ENCODE peak calls at places on chromosomes 6 and 20, in five cellular contexts. W is SK-N-SH, M is neural progenitor cell, B is HCT116, A is MM.1S. Q is an unnamed sample.

GRCh38 chr20:20010639-20011500 is 6.3 kb upstream of the NAA20 start:
- DNase-seq in W (no peak), M (no peak), B (no peak), A (no peak), Q (peak)

GRCh38 chr6:132526461-132526860 is 11.6 kb upstream of the TAAR9 start:
- DNase-seq in W (no peak), M (no peak), B (no peak), A (no peak), Q (no peak)

GRCh38 chr20:40897177-40897700 is 131.4 kb upstream of the TOP1 start:
- DNase-seq in W (peak), M (no peak), B (no peak), A (no peak), Q (peak)

GRCh38 chr6:31497595-31498476 is at the start of gene MICB:
- DNase-seq in W (peak), M (peak), B (peak), A (peak), Q (peak)

GRCh38 chr6:104349191-104349590 is 510.5 kb downstream of the HACE1 start:
- DNase-seq in W (no peak), M (no peak), B (no peak), A (no peak), Q (no peak)

GRCh38 chr6:2895072-2895471 is 8.0 kb downstream of the SERPINB9 start:
- DNase-seq in W (no peak), M (no peak), B (no peak), A (no peak), Q (no peak)

GRCh38 chr6:35230498-35230897 is 16.7 kb downstream of the SCUBE3 start:
- DNase-seq in W (no peak), M (no peak), B (no peak), A (no peak), Q (no peak)

GRCh38 chr20:60026010-60026409 is 67.8 kb downstream of the CDH26 start:
- DNase-seq in W (no peak), M (no peak), B (no peak), A (no peak), Q (no peak)

GRCh38 chr6:125791151-125791819 is 525 bp downstream of the NCOA7 start:
- DNase-seq in W (peak), M (peak), B (no peak), A (peak), Q (peak)

GRCh38 chr6:18400831-18401446 is 13.8 kb downstream of the RNF144B start:
- DNase-seq in W (no peak), M (no peak), B (no peak), A (no peak), Q (no peak)

GRCh38 chr6:11606287-11606686 is 68.7 kb downstream of the TMEM170B start:
- DNase-seq in W (no peak), M (no peak), B (no peak), A (no peak), Q (no peak)
- H2AFZ ChIP-seq in W (no peak), M (peak), B (no peak), A (no peak), Q (no peak)

GRCh38 chr20:62694106-62694505 is 14.5 kb upstream of the NTSR1 start:
- DNase-seq in W (no peak), M (no peak), B (no peak), A (no peak), Q (no peak)
- TF ChIP-seq CTCF in W (no peak), M (no peak), B (no peak), A (no peak), Q (no peak)

GRCh38 chr6:141968632-141969031 is 164.1 kb upstream of the GJE1 start:
- DNase-seq in W (no peak), M (no peak), B (no peak), A (no peak), Q (no peak)
- TF ChIP-seq EZH2phosphoT487 in W (no peak), M (no peak), B (no peak), A (no peak), Q (no peak)

DNA sequence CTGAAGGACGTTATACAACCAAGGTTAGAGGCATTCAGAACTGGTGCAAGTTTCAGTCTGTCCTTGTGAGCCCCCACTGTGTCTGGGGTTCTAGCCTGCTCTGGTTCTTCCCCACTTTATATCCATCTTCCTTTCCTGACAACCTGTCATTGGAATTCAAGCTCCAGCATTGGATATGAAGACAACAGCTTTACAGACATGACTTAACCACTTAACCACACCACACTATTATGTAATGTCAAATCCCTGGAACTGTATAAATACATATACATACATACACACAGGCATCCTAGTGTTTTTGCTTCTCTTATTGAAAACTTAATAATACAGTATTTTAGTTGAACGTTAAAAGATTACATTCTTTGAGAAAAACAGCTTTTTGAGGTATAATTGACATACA is 217.9 kb upstream of the SGK1 start:
- DNase-seq in W (no peak), M (no peak), B (no peak), A (no peak), Q (no peak)
- H2AFZ ChIP-seq in W (peak), M (no peak), B (no peak), A (no peak), Q (no peak)

Q was measured in hepatocyte.